ENCODE peak calls at places on chromosomes 3 and 15, in four cellular contexts. F, S, H and B are unnamed samples.

GRCh38 chr3:43497405-43497804 is 124.4 kb downstream of the ANO10 start:
- DNase-seq in F (no peak), S (no peak), H (no peak), B (no peak)

GRCh38 chr3:179421500-179421899 is 29.8 kb downstream of the GNB4 start:
- DNase-seq in F (no peak), S (no peak), H (no peak), B (peak)

GRCh38 chr3:138338816-138339215 is 9.2 kb upstream of the NME9 start:
- DNase-seq in F (no peak), S (no peak), H (no peak), B (no peak)

GRCh38 chr3:15638891-15639262 is 37.3 kb downstream of the BTD start:
- DNase-seq in F (no peak), S (no peak), H (no peak), B (no peak)

GRCh38 chr3:38574411-38575278 is 74.8 kb downstream of the SCN5A start:
- DNase-seq in F (no peak), S (no peak), H (no peak), B (peak)

GRCh38 chr15:42549052-42549491 is 434 bp downstream of the HAUS2 start:
- DNase-seq in F (no peak), S (no peak), H (no peak), B (no peak)

GRCh38 chr3:46517782-46518181 is 20.0 kb downstream of the RTP3 start:
- DNase-seq in F (no peak), S (no peak), H (no peak), B (no peak)

GRCh38 chr15:64527263-64527984 is 67.0 kb downstream of the ZNF609 start:
- DNase-seq in F (no peak), S (no peak), H (no peak), B (no peak)

GRCh38 chr3:70312336-70312735 is at the start of gene MDFIC2:
- DNase-seq in F (no peak), S (no peak), H (no peak), B (no peak)

GRCh38 chr3:128294999-128295468 is 141.8 kb downstream of the EEFSEC start:
- DNase-seq in F (no peak), S (peak), H (no peak), B (peak)

GRCh38 chr15:74833376-74834107 is 7.1 kb downstream of the CPLX3 start:
- DNase-seq in F (no peak), S (no peak), H (no peak), B (no peak)

GRCh38 chr3:186825294-186825821 is 17.2 kb upstream of the ADIPOQ start:
- DNase-seq in F (peak), S (peak), H (no peak), B (no peak)

GRCh38 chr3:189985938-189986337 is 134.8 kb downstream of the P3H2 start:
- DNase-seq in F (no peak), S (no peak), H (no peak), B (no peak)

GRCh38 chr3:127763337-127763736 is 59.0 kb downstream of the MGLL start:
- DNase-seq in F (no peak), S (no peak), H (no peak), B (no peak)

GRCh38 chr3:96183871-96184270 is 630.5 kb upstream of the EPHA6 start:
- DNase-seq in F (no peak), S (no peak), H (no peak), B (no peak)

GRCh38 chr15:78069052-78069414 is 8.5 kb downstream of the TBC1D2B start:
- DNase-seq in F (no peak), S (no peak), H (no peak), B (no peak)

GRCh38 chr15:79007066-79007465 is 62.2 kb upstream of the CTSH start:
- DNase-seq in F (peak), S (peak), H (peak), B (no peak)

GRCh38 chr15:90872481-90873184 is 4.2 kb downstream of the FURIN start:
- DNase-seq in F (no peak), S (peak), H (no peak), B (no peak)

GRCh38 chr3:128372707-128373533 is 93.8 kb downstream of the DNAJB8 start:
- DNase-seq in F (no peak), S (no peak), H (no peak), B (no peak)

GRCh38 chr15:63983071-63983711 is 63.1 kb downstream of the DAPK2 start:
- DNase-seq in F (no peak), S (no peak), H (no peak), B (no peak)

GRCh38 chr3:136862611-136862951 is 573 bp downstream of the NCK1 start:
- DNase-seq in F (peak), S (peak), H (peak), B (peak)

GRCh38 chr15:91456921-91457320 is 356.9 kb downstream of the SV2B start:
- DNase-seq in F (no peak), S (no peak), H (no peak), B (no peak)

GRCh38 chr3:182435860-182436259 is 357.4 kb upstream of the ATP11B start:
- DNase-seq in F (no peak), S (no peak), H (no peak), B (no peak)

GRCh38 chr3:104768886-104769285 is 597.8 kb upstream of the ALCAM start:
- DNase-seq in F (no peak), S (no peak), H (no peak), B (no peak)

GRCh38 chr3:64575211-64575844 is 112.5 kb downstream of the ADAMTS9 start:
- DNase-seq in F (no peak), S (peak), H (no peak), B (no peak)

GRCh38 chr15:89828324-89829145 is 13.9 kb upstream of the ANPEP start:
- DNase-seq in F (peak), S (no peak), H (peak), B (no peak)

GRCh38 chr15:101276501-101277037 is 716 bp downstream of the SELENOS start:
- DNase-seq in F (no peak), S (peak), H (no peak), B (no peak)